ENCODE peak calls at places on chromosome 10, in seven cellular contexts. H is activated T-helper 9 cell treated with anti-CD3 and anti-CD28 coated beads, Interleukin-2, amount 50 U/mL, for 16 hours; C is mesenchymal stem cell; L is Right ventricle myocardium superior; R is gastrocnemius medialis; A is adrenal gland; K is fibroblast of lung. Z is an unnamed sample.
A peak's percentile ranks its signal among the peaks of the same experiment; 100 is the strongest.

GRCh38 chr10:14016011-14016536 is 314.6 kb downstream of the FRMD4A start:
- DNase-seq in H (no peak), C (peak; percentile 45), L (peak; percentile 73), R (peak; percentile 42), A (peak; percentile 50), K (peak; percentile 40), Z (peak; percentile 67)

GRCh38 chr10:122190553-122190952 is 80.5 kb upstream of the BTBD16 start:
- DNase-seq in H (no peak), C (peak; percentile 62), L (no peak), R (no peak), A (no peak), K (no peak), Z (no peak)

GRCh38 chr10:128043259-128044045 is 82.8 kb downstream of the MKI67 start:
- DNase-seq in H (no peak), C (no peak), L (no peak), R (no peak), A (no peak), K (no peak), Z (no peak)

GRCh38 chr10:24382979-24383663 is 174.2 kb downstream of the KIAA1217 start:
- DNase-seq in H (no peak), C (no peak), L (no peak), R (no peak), A (peak; percentile 35), K (peak; percentile 87), Z (no peak)

GRCh38 chr10:27242951-27243551 is 2.5 kb upstream of the ACBD5 start:
- DNase-seq in H (peak; percentile 45), C (peak; percentile 89), L (peak; percentile 58), R (peak; percentile 36), A (peak; percentile 60), K (peak; percentile 82), Z (peak; percentile 83)

GRCh38 chr10:88831709-88832108 is 19.9 kb downstream of the ANKRD22 start:
- DNase-seq in H (peak; percentile 6), C (no peak), L (no peak), R (no peak), A (no peak), K (no peak), Z (peak; percentile 26)

GRCh38 chr10:61978965-61979364 is 77.5 kb downstream of the ARID5B start:
- DNase-seq in H (no peak), C (no peak), L (peak; percentile 52), R (no peak), A (no peak), K (no peak), Z (no peak)

GRCh38 chr10:44176311-44176710 is 208.6 kb downstream of the CXCL12 start:
- DNase-seq in H (no peak), C (no peak), L (no peak), R (no peak), A (no peak), K (no peak), Z (no peak)

GRCh38 chr10:33065111-33065510 is 107.1 kb upstream of the ITGB1 start:
- DNase-seq in H (no peak), C (no peak), L (no peak), R (no peak), A (no peak), K (no peak), Z (no peak)

GRCh38 chr10:43962346-43963191 is 313.9 kb upstream of the ZNF32 start:
- DNase-seq in H (no peak), C (peak; percentile 92), L (no peak), R (no peak), A (no peak), K (peak; percentile 89), Z (no peak)

GRCh38 chr10:96473866-96474265 is 39.9 kb downstream of the TLL2 start:
- DNase-seq in H (no peak), C (no peak), L (no peak), R (no peak), A (no peak), K (no peak), Z (no peak)

GRCh38 chr10:91758303-91759146 is 39.7 kb upstream of the TNKS2 start:
- DNase-seq in H (no peak), C (peak; percentile 70), L (no peak), R (no peak), A (no peak), K (peak; percentile 63), Z (no peak)

GRCh38 chr10:78756604-78757442 is 311.9 kb upstream of the ZMIZ1 start:
- DNase-seq in H (no peak), C (peak; percentile 99), L (peak; percentile 84), R (peak; percentile 89), A (peak; percentile 82), K (peak; percentile 97), Z (peak; percentile 67)

GRCh38 chr10:68284007-68284406 is 47.9 kb upstream of the HNRNPH3 start:
- DNase-seq in H (no peak), C (peak; percentile 67), L (no peak), R (no peak), A (no peak), K (no peak), Z (no peak)

GRCh38 chr10:52729259-52730104 is 43.1 kb downstream of the MBL2 start:
- DNase-seq in H (no peak), C (peak; percentile 42), L (no peak), R (no peak), A (no peak), K (peak; percentile 25), Z (no peak)

GRCh38 chr10:120369831-120370230 is 87.2 kb upstream of the PLPP4 start:
- DNase-seq in H (no peak), C (no peak), L (no peak), R (no peak), A (no peak), K (peak; percentile 82), Z (no peak)

GRCh38 chr10:93290661-93291354 is 191.3 kb downstream of the MYOF start:
- DNase-seq in H (no peak), C (no peak), L (no peak), R (no peak), A (no peak), K (no peak), Z (no peak)

GRCh38 chr10:104434601-104435000 is 81.0 kb downstream of the CFAP58 start:
- DNase-seq in H (no peak), C (no peak), L (no peak), R (no peak), A (no peak), K (peak; percentile 48), Z (no peak)

GRCh38 chr10:92740762-92741161 is 51.0 kb downstream of the HHEX start:
- DNase-seq in H (no peak), C (no peak), L (no peak), R (no peak), A (no peak), K (peak; percentile 26), Z (no peak)

GRCh38 chr10:121362026-121362425 is 236.2 kb downstream of the FGFR2 start:
- DNase-seq in H (no peak), C (no peak), L (no peak), R (no peak), A (no peak), K (no peak), Z (no peak)

GRCh38 chr10:4243651-4244050 is 458.6 kb upstream of the KLF6 start:
- DNase-seq in H (no peak), C (peak; percentile 97), L (no peak), R (peak; percentile 31), A (no peak), K (peak; percentile 100), Z (no peak)

GRCh38 chr10:11162828-11163599 is 145.3 kb downstream of the CELF2 start:
- DNase-seq in H (peak; percentile 54), C (no peak), L (peak; percentile 76), R (peak; percentile 27), A (peak; percentile 32), K (no peak), Z (no peak)

GRCh38 chr10:11909618-11910017 is 86.5 kb downstream of the PROSER2 start:
- DNase-seq in H (no peak), C (no peak), L (no peak), R (no peak), A (no peak), K (no peak), Z (peak; percentile 30)

GRCh38 chr10:28250782-28251181 is 52.1 kb downstream of the MPP7 start:
- DNase-seq in H (no peak), C (peak; percentile 30), L (no peak), R (no peak), A (no peak), K (peak; percentile 44), Z (no peak)

GRCh38 chr10:127899766-127900382 is 7.0 kb upstream of the PTPRE start:
- DNase-seq in H (no peak), C (no peak), L (no peak), R (no peak), A (no peak), K (peak; percentile 56), Z (peak; percentile 2)

GRCh38 chr10:110918633-110919348 is at the start of gene BBIP1:
- DNase-seq in H (no peak), C (peak; percentile 100), L (no peak), R (no peak), A (peak; percentile 94), K (peak; percentile 100), Z (peak; percentile 96)

GRCh38 chr10:31319602-31320178 is 674 bp downstream of the ZEB1 start:
- DNase-seq in H (peak; percentile 12), C (no peak), L (no peak), R (no peak), A (no peak), K (no peak), Z (no peak)

GRCh38 chr10:3477683-3478082 is 305.1 kb upstream of the PITRM1 start:
- DNase-seq in H (no peak), C (peak; percentile 91), L (no peak), R (no peak), A (no peak), K (peak; percentile 82), Z (no peak)

GRCh38 chr10:112140110-112140755 is 43.3 kb downstream of the GPAM start:
- DNase-seq in H (peak; percentile 46), C (peak; percentile 69), L (peak; percentile 53), R (peak; percentile 10), A (peak; percentile 53), K (peak; percentile 52), Z (peak; percentile 78)

GRCh38 chr10:44862006-44862751 is 49.0 kb upstream of the TMEM72 start:
- DNase-seq in H (no peak), C (peak; percentile 28), L (no peak), R (no peak), A (no peak), K (peak; percentile 36), Z (no peak)

GRCh38 chr10:125985557-125986246 is 89.3 kb downstream of the FANK1 start:
- DNase-seq in H (no peak), C (no peak), L (no peak), R (no peak), A (no peak), K (peak; percentile 34), Z (no peak)

GRCh38 chr10:65571011-65571570 is 1354.7 kb upstream of the LRRTM3 start:
- DNase-seq in H (no peak), C (peak; percentile 9), L (no peak), R (no peak), A (no peak), K (peak; percentile 3), Z (no peak)

GRCh38 chr10:34477229-34477628 is 337.9 kb downstream of the PARD3 start:
- DNase-seq in H (no peak), C (no peak), L (no peak), R (no peak), A (no peak), K (no peak), Z (no peak)

GRCh38 chr10:5502903-5503835 is 3.8 kb upstream of the CALML5 start:
- DNase-seq in H (no peak), C (no peak), L (no peak), R (no peak), A (no peak), K (no peak), Z (peak; percentile 56)

Z was measured in Peyer's patch.